ENCODE peak calls at places on chromosomes 13 and 19, in nine cellular contexts. One of them, this sample, is unnamed.

GRCh38 chr13:99450416-99450815 is 50.9 kb upstream of the TM9SF2 start:
- DNase-seq in EL: no peak
- DNase-seq in NCI-H1694 treated with DMSO at 0.1 percent for 48 hours: no peak
- DNase-seq in RWPE2: no peak
- DNase-seq in omental fat pad: no peak
- DNase-seq in sciatic nerve: no peak
- DNase-seq in RPMI8226: no peak
- DNase-seq in endothelial cell: no peak
- DNase-seq in heart left ventricle: no peak
- DNase-seq in this sample: no peak

GRCh38 chr19:8526345-8527062 is 12.5 kb upstream of the ZNF414 start:
- DNase-seq in RWPE2: peak; percentile 91
- DNase-seq in EL: peak; percentile 93
- DNase-seq in omental fat pad: peak; percentile 86
- DNase-seq in endothelial cell: peak; percentile 94
- DNase-seq in NCI-H1694 treated with DMSO at 0.1 percent for 48 hours: no peak
- DNase-seq in sciatic nerve: peak; percentile 96
- DNase-seq in RPMI8226: no peak
- DNase-seq in heart left ventricle: peak; percentile 94
- DNase-seq in this sample: no peak

GRCh38 chr13:44934724-44935123 is 54.5 kb downstream of the NUFIP1 start:
- DNase-seq in heart left ventricle: no peak
- DNase-seq in NCI-H1694 treated with DMSO at 0.1 percent for 48 hours: no peak
- DNase-seq in RPMI8226: no peak
- DNase-seq in omental fat pad: no peak
- DNase-seq in RWPE2: no peak
- DNase-seq in endothelial cell: no peak
- DNase-seq in sciatic nerve: no peak
- DNase-seq in EL: peak; percentile 57
- DNase-seq in this sample: no peak

GRCh38 chr13:28492527-28493367 is 2.2 kb downstream of the FLT1 start:
- DNase-seq in endothelial cell: no peak
- DNase-seq in NCI-H1694 treated with DMSO at 0.1 percent for 48 hours: no peak
- DNase-seq in EL: peak; percentile 79
- DNase-seq in heart left ventricle: no peak
- DNase-seq in RWPE2: no peak
- DNase-seq in sciatic nerve: no peak
- DNase-seq in omental fat pad: no peak
- DNase-seq in RPMI8226: no peak
- DNase-seq in this sample: no peak

GRCh38 chr19:29587059-29587458 is 19.0 kb upstream of the POP4 start:
- DNase-seq in RWPE2: no peak
- DNase-seq in endothelial cell: no peak
- DNase-seq in NCI-H1694 treated with DMSO at 0.1 percent for 48 hours: no peak
- DNase-seq in sciatic nerve: no peak
- DNase-seq in EL: no peak
- DNase-seq in RPMI8226: no peak
- DNase-seq in heart left ventricle: no peak
- DNase-seq in omental fat pad: no peak
- DNase-seq in this sample: no peak

GRCh38 chr19:17606786-17607185 is 51.3 kb downstream of the COLGALT1 start:
- DNase-seq in omental fat pad: no peak
- DNase-seq in heart left ventricle: no peak
- DNase-seq in EL: no peak
- DNase-seq in RWPE2: no peak
- DNase-seq in sciatic nerve: no peak
- DNase-seq in endothelial cell: no peak
- DNase-seq in NCI-H1694 treated with DMSO at 0.1 percent for 48 hours: no peak
- DNase-seq in RPMI8226: no peak
- DNase-seq in this sample: no peak

GRCh38 chr13:47092202-47092601 is 195.3 kb upstream of the HTR2A start:
- DNase-seq in sciatic nerve: no peak
- DNase-seq in endothelial cell: no peak
- DNase-seq in RWPE2: no peak
- DNase-seq in EL: no peak
- DNase-seq in NCI-H1694 treated with DMSO at 0.1 percent for 48 hours: no peak
- DNase-seq in omental fat pad: no peak
- DNase-seq in RPMI8226: no peak
- DNase-seq in heart left ventricle: no peak
- DNase-seq in this sample: no peak

GRCh38 chr13:33204130-33204927 is 81.2 kb downstream of the STARD13 start:
- DNase-seq in RPMI8226: no peak
- DNase-seq in NCI-H1694 treated with DMSO at 0.1 percent for 48 hours: peak; percentile 71
- DNase-seq in omental fat pad: no peak
- DNase-seq in EL: peak; percentile 68
- DNase-seq in sciatic nerve: peak; percentile 88
- DNase-seq in RWPE2: no peak
- DNase-seq in heart left ventricle: peak; percentile 83
- DNase-seq in endothelial cell: no peak
- DNase-seq in this sample: no peak

GRCh38 chr19:47650695-47651094 is 41.8 kb downstream of the BICRA start:
- DNase-seq in omental fat pad: no peak
- DNase-seq in RWPE2: no peak
- DNase-seq in EL: no peak
- DNase-seq in RPMI8226: no peak
- DNase-seq in sciatic nerve: no peak
- DNase-seq in heart left ventricle: no peak
- DNase-seq in NCI-H1694 treated with DMSO at 0.1 percent for 48 hours: peak; percentile 7
- DNase-seq in endothelial cell: no peak
- DNase-seq in this sample: no peak

This sample was measured in activated T-helper 1 cell treated with anti-CD3 and anti-CD28 coated beads, Interleukin-2, amount 50 U/mL, for 16 hours.